ENCODE peak calls at places on chromosomes 11 and 22, in four cellular contexts. One of them, this sample, is unnamed.

GRCh38 chr11:46038529-46038928 is 82.7 kb downstream of the PHF21A start:
- DNase-seq in GM23338: no peak
- DNase-seq in PC-3: no peak
- DNase-seq in HCT116: no peak
- DNase-seq in this sample: no peak

GRCh38 chr11:57167125-57167839 is 14.5 kb upstream of the LRRC55 start:
- DNase-seq in GM23338: no peak
- DNase-seq in PC-3: no peak
- DNase-seq in HCT116: no peak
- DNase-seq in this sample: no peak

GRCh38 chr11:75639752-75640151 is 29.1 kb downstream of the MAP6 start:
- DNase-seq in GM23338: no peak
- DNase-seq in PC-3: no peak
- DNase-seq in HCT116: no peak
- DNase-seq in this sample: no peak

GRCh38 chr11:129608711-129609110 is 206.9 kb upstream of the TMEM45B start:
- DNase-seq in GM23338: no peak
- DNase-seq in PC-3: peak
- DNase-seq in HCT116: no peak
- DNase-seq in this sample: no peak

GRCh38 chr22:45966320-45966891 is 10.6 kb downstream of the WNT7B start:
- DNase-seq in GM23338: no peak
- DNase-seq in PC-3: no peak
- DNase-seq in HCT116: no peak
- DNase-seq in this sample: no peak

GRCh38 chr11:90601261-90601660 is 378.4 kb upstream of the CHORDC1 start:
- DNase-seq in GM23338: no peak
- DNase-seq in PC-3: no peak
- DNase-seq in HCT116: no peak
- DNase-seq in this sample: no peak

GRCh38 chr11:119699227-119699626 is 29.8 kb downstream of the NECTIN1 start:
- DNase-seq in GM23338: no peak
- DNase-seq in PC-3: no peak
- DNase-seq in HCT116: no peak
- DNase-seq in this sample: no peak

GRCh38 chr22:25420925-25421904 is 143.3 kb upstream of the GRK3 start:
- DNase-seq in GM23338: peak
- DNase-seq in PC-3: no peak
- DNase-seq in HCT116: no peak
- DNase-seq in this sample: no peak

GRCh38 chr11:68649851-68650555 is 34.3 kb upstream of the GAL start:
- DNase-seq in GM23338: peak
- DNase-seq in PC-3: no peak
- DNase-seq in HCT116: no peak
- DNase-seq in this sample: no peak

GRCh38 chr11:105202844-105203548 is 63.4 kb upstream of the CARD18 start:
- DNase-seq in GM23338: no peak
- DNase-seq in PC-3: peak
- DNase-seq in HCT116: peak
- DNase-seq in this sample: no peak

GRCh38 chr11:1422481-1422880 is 32.7 kb downstream of the BRSK2 start:
- DNase-seq in GM23338: peak
- DNase-seq in PC-3: peak
- DNase-seq in HCT116: no peak
- DNase-seq in this sample: no peak

GRCh38 chr22:36453266-36453607 is 28.2 kb downstream of the TXN2 start:
- DNase-seq in GM23338: no peak
- DNase-seq in PC-3: peak
- DNase-seq in HCT116: no peak
- DNase-seq in this sample: peak

GRCh38 chr11:62671604-62672528 is at the start of the genes LBHD1 and UQCC3:
- DNase-seq in GM23338: peak
- DNase-seq in PC-3: peak
- DNase-seq in HCT116: peak
- DNase-seq in this sample: peak

GRCh38 chr22:37557321-37558001 is 2.8 kb upstream of the CDC42EP1 start:
- DNase-seq in GM23338: no peak
- DNase-seq in PC-3: no peak
- DNase-seq in HCT116: no peak
- DNase-seq in this sample: no peak

GRCh38 chr11:108871152-108871551 is 206.3 kb downstream of the DDX10 start:
- DNase-seq in GM23338: peak
- DNase-seq in PC-3: peak
- DNase-seq in HCT116: no peak
- DNase-seq in this sample: peak

GRCh38 chr11:60563553-60564235 is 48.5 kb downstream of the MS4A13 start:
- DNase-seq in GM23338: peak
- DNase-seq in PC-3: no peak
- DNase-seq in HCT116: no peak
- DNase-seq in this sample: peak

GRCh38 chr11:73478737-73479347 is 102.6 kb downstream of the RELT start:
- DNase-seq in GM23338: peak
- DNase-seq in PC-3: peak
- DNase-seq in HCT116: peak
- DNase-seq in this sample: peak

GRCh38 chr11:123490527-123490926 is 60.5 kb downstream of the GRAMD1B start:
- DNase-seq in GM23338: peak
- DNase-seq in PC-3: no peak
- DNase-seq in HCT116: no peak
- DNase-seq in this sample: no peak

GRCh38 chr11:68040957-68041591 is 2.2 kb downstream of the TCIRG1 start:
- DNase-seq in GM23338: no peak
- DNase-seq in PC-3: no peak
- DNase-seq in HCT116: no peak
- DNase-seq in this sample: no peak

GRCh38 chr11:32052218-32052617 is 38.7 kb upstream of the RCN1 start:
- DNase-seq in GM23338: peak
- DNase-seq in PC-3: peak
- DNase-seq in HCT116: peak
- DNase-seq in this sample: peak

GRCh38 chr11:64306563-64306875 is 1.2 kb downstream of the ESRRA start:
- DNase-seq in GM23338: no peak
- DNase-seq in PC-3: no peak
- DNase-seq in HCT116: no peak
- DNase-seq in this sample: no peak

GRCh38 chr11:72195921-72196320 is 4.0 kb downstream of the FOLR1 start:
- DNase-seq in GM23338: no peak
- DNase-seq in PC-3: no peak
- DNase-seq in HCT116: no peak
- DNase-seq in this sample: no peak

GRCh38 chr11:16613401-16614381 is 124.8 kb upstream of the C11orf58 start:
- DNase-seq in GM23338: peak
- DNase-seq in PC-3: peak
- DNase-seq in HCT116: peak
- DNase-seq in this sample: peak

GRCh38 chr22:45604239-45604711 is 67.4 kb upstream of the ATXN10 start:
- DNase-seq in GM23338: no peak
- DNase-seq in PC-3: no peak
- DNase-seq in HCT116: no peak
- DNase-seq in this sample: no peak

GRCh38 chr11:118996926-118997626 is 862 bp upstream of the CENATAC start:
- DNase-seq in GM23338: peak
- DNase-seq in PC-3: peak
- DNase-seq in HCT116: no peak
- DNase-seq in this sample: peak

GRCh38 chr11:121763526-121763925 is 310.8 kb upstream of the SORL1-AS1 start:
- DNase-seq in GM23338: no peak
- DNase-seq in PC-3: no peak
- DNase-seq in HCT116: no peak
- DNase-seq in this sample: peak

DNA sequence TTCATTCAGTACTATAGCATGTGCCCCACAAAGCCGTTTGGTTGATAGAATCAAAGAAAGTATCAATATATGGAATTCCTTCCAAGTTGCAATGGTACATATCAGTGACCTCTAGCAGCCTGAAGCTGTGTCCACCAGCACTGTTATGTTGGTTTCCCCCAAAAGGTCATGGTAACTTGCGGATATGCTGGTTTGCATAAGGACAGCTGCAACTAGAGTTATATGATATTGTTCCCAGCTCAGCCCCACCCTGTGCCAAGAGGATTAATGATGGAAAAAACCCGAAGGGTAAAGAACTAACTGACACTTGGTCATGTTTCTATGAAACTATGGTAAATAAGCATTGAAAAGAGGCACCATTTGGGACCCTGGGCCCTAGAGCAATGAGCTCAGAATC is 93.5 kb downstream of the PDHX start:
- DNase-seq in GM23338: no peak
- DNase-seq in PC-3: peak
- DNase-seq in HCT116: no peak
- DNase-seq in this sample: no peak
- TF ChIP-seq EZH2phosphoT487 in GM23338: no peak
- TF ChIP-seq EZH2phosphoT487 in PC-3: no peak
- TF ChIP-seq EZH2phosphoT487 in HCT116: no peak
- TF ChIP-seq EZH2phosphoT487 in this sample: no peak

GRCh38 chr22:23767303-23767672 is 484 bp downstream of the CHCHD10 start:
- DNase-seq in GM23338: no peak
- DNase-seq in PC-3: no peak
- DNase-seq in HCT116: no peak
- DNase-seq in this sample: no peak
- H2AFZ ChIP-seq in GM23338: no peak
- H2AFZ ChIP-seq in PC-3: peak
- H2AFZ ChIP-seq in HCT116: no peak
- H2AFZ ChIP-seq in this sample: no peak

GRCh38 chr11:12723410-12724297 is 49.4 kb downstream of the TEAD1 start:
- DNase-seq in GM23338: peak
- DNase-seq in PC-3: peak
- DNase-seq in HCT116: peak
- DNase-seq in this sample: no peak
- TF ChIP-seq EZH2phosphoT487 in GM23338: no peak
- TF ChIP-seq EZH2phosphoT487 in PC-3: no peak
- TF ChIP-seq EZH2phosphoT487 in HCT116: no peak
- TF ChIP-seq EZH2phosphoT487 in this sample: no peak

GRCh38 chr11:10777806-10778205 is 26.8 kb downstream of the CTR9 start:
- DNase-seq in GM23338: no peak
- DNase-seq in PC-3: no peak
- DNase-seq in HCT116: no peak
- DNase-seq in this sample: no peak

GRCh38 chr11:10777393-10777793 is 26.3 kb downstream of the CTR9 start:
- DNase-seq in GM23338: no peak
- DNase-seq in PC-3: no peak
- DNase-seq in HCT116: no peak
- DNase-seq in this sample: no peak

GRCh38 chr11:10779086-10779485 is 28.0 kb downstream of the CTR9 start:
- DNase-seq in GM23338: no peak
- DNase-seq in PC-3: no peak
- DNase-seq in HCT116: no peak
- DNase-seq in this sample: no peak

GRCh38 chr11:10780040-10780439 is 28.7 kb downstream of the EIF4G2 start:
- DNase-seq in GM23338: no peak
- DNase-seq in PC-3: no peak
- DNase-seq in HCT116: no peak
- DNase-seq in this sample: no peak

DNA sequence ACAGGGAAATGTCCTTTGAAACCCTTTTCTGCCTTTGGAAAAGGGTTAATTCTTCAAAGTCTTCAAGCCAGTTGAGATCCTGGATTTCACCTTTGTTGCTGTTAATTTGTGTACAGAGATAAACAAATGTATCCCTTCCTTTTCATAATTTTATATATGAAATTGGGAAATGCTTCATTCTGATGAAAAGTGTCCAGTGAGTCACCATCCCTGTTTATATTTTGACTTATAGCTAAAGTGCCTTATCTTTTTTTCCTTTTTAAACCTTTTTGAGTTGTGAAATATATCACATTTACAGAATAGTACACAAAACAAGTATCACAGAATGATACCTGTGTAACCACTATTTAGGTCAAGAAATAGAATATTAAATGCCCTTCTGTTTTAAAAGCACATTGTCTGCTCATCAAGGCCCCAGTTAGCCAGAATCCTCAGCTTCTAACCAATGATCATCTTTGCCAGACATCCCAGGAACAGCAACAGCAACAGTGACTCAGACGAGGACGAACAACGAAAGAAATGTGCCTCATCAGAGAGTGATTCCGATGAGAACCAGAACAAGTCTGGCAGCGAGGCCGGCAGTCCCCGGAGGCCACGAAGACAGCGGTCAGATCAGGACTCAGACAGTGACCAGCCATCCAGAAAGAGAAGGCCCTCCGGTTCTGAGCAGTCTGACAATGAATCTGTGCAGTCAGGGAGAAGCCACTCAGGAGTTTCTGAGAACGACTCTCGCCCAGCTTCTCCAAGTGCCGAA is 27.3 kb downstream of the CTR9 start:
- DNase-seq in GM23338: no peak
- DNase-seq in PC-3: no peak
- DNase-seq in HCT116: no peak
- DNase-seq in this sample: no peak
- H2AFZ ChIP-seq in GM23338: no peak
- H2AFZ ChIP-seq in PC-3: no peak
- H2AFZ ChIP-seq in HCT116: no peak
- H2AFZ ChIP-seq in this sample: no peak

GRCh38 chr11:87493516-87493915 is 455.8 kb downstream of the TMEM135 start:
- DNase-seq in GM23338: peak
- DNase-seq in PC-3: no peak
- DNase-seq in HCT116: no peak
- DNase-seq in this sample: no peak
- TF ChIP-seq EZH2phosphoT487 in GM23338: no peak
- TF ChIP-seq EZH2phosphoT487 in PC-3: no peak
- TF ChIP-seq EZH2phosphoT487 in HCT116: no peak
- TF ChIP-seq EZH2phosphoT487 in this sample: no peak

GRCh38 chr11:66674964-66675602 is 2.6 kb downstream of the RBM4B start:
- DNase-seq in GM23338: no peak
- DNase-seq in PC-3: no peak
- DNase-seq in HCT116: no peak
- DNase-seq in this sample: peak

GRCh38 chr11:66677599-66678375 is at the start of gene RBM4B:
- DNase-seq in GM23338: peak
- DNase-seq in PC-3: peak
- DNase-seq in HCT116: peak
- DNase-seq in this sample: peak

GRCh38 chr11:66676931-66677598 is 622 bp downstream of the RBM4B start:
- DNase-seq in GM23338: no peak
- DNase-seq in PC-3: peak
- DNase-seq in HCT116: no peak
- DNase-seq in this sample: no peak

GRCh38 chr11:66680966-66681645 is 3.4 kb upstream of the RBM4B start:
- DNase-seq in GM23338: no peak
- DNase-seq in PC-3: no peak
- DNase-seq in HCT116: no peak
- DNase-seq in this sample: no peak

DNA sequence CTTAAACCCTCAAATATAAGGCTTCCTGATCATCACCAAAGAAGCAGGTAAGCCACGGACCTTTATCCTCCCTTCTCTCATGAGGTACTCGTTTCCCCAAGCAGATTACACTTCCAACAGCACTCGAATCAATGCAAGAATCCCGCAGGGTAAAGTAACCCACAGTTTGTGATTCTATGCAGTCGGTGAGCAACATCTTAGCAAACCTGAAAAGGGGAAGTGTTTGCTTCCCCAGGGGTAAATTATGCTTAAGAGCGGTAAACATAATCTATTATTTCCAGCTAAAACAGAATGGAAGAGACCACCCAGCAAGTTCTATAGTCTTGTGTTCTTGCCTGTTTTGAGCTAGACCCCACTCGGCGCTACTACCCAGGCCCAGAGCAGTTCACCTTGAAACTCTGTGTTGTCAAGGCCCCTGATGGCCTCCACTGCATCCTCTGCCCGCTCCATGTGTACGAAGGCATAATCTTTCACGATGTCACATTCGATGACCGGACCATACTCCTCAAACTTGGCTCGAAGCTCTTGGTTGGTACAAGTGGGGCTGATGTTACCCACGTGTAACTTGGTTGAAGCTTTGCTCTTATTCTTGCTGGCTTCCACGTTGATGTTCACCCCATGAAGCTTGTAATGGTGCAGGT is 1.3 kb downstream of the RBM4B start:
- DNase-seq in GM23338: no peak
- DNase-seq in PC-3: no peak
- DNase-seq in HCT116: no peak
- DNase-seq in this sample: peak
- H2AFZ ChIP-seq in GM23338: no peak
- H2AFZ ChIP-seq in PC-3: no peak
- H2AFZ ChIP-seq in HCT116: no peak
- H2AFZ ChIP-seq in this sample: no peak

This sample was measured in OCI-LY7.